ENCODE peak calls at places on chromosomes 2 and 18, in six cellular contexts. W, K, N, V, I and P are unnamed samples.
A peak's percentile ranks its signal among the peaks of the same experiment; 100 is the strongest.

GRCh38 chr2:181203412-181203811 is 223.0 kb downstream of the UBE2E3 start:
- DNase-seq in I (no peak), N (peak; percentile 97), W (no peak), K (no peak), V (no peak), P (no peak)

GRCh38 chr2:116061023-116061422 is 1618.6 kb downstream of the DPP10 start:
- DNase-seq in I (peak; percentile 27), K (no peak), W (no peak), V (no peak), N (no peak), P (no peak)

GRCh38 chr2:219142329-219142728 is 18.3 kb downstream of the NHEJ1 start:
- DNase-seq in I (no peak), K (no peak), V (no peak), N (peak; percentile 92), W (no peak), P (no peak)

GRCh38 chr2:15852811-15853210 is 87.5 kb upstream of the MYCN start:
- DNase-seq in V (no peak), K (no peak), I (no peak), N (no peak), W (no peak), P (no peak)

GRCh38 chr2:72821118-72821517 is 4.7 kb downstream of the EXOC6B start:
- DNase-seq in W (no peak), V (no peak), I (no peak), K (no peak), N (no peak), P (no peak)

GRCh38 chr2:241035818-241036396 is 37.5 kb downstream of the SNED1 start:
- DNase-seq in W (no peak), I (no peak), K (no peak), N (no peak), V (no peak), P (no peak)

GRCh38 chr2:34102359-34102758 is 503.3 kb upstream of the FAM98A start:
- DNase-seq in N (peak; percentile 10), K (no peak), I (no peak), W (no peak), V (no peak), P (no peak)

GRCh38 chr2:216505133-216506106 is 6.8 kb downstream of the RPL37A start:
- DNase-seq in I (no peak), K (no peak), N (no peak), W (no peak), V (no peak), P (no peak)

GRCh38 chr18:4119127-4119648 is 335.9 kb downstream of the DLGAP1 start:
- DNase-seq in N (no peak), I (no peak), K (no peak), V (no peak), W (peak; percentile 74), P (no peak)

GRCh38 chr2:130755234-130756040 is at the start of gene AMER3:
- DNase-seq in I (peak; percentile 23), V (no peak), W (peak; percentile 91), K (no peak), N (no peak), P (peak; percentile 79)

GRCh38 chr2:70921031-70921430 is 14.7 kb upstream of the ATP6V1B1 start:
- DNase-seq in V (no peak), N (no peak), K (no peak), I (no peak), W (peak; percentile 35), P (no peak)

GRCh38 chr2:204705243-204705971 is 160.1 kb downstream of the PARD3B start:
- DNase-seq in I (no peak), N (peak; percentile 68), V (no peak), W (no peak), K (no peak), P (no peak)

GRCh38 chr2:165328272-165328671 is 89.1 kb downstream of the SCN2A start:
- DNase-seq in N (no peak), W (no peak), I (peak; percentile 70), V (no peak), K (no peak), P (no peak)

GRCh38 chr18:5628512-5629255 is 84.9 kb upstream of the EPB41L3 start:
- DNase-seq in W (peak; percentile 79), K (peak; percentile 86), V (no peak), I (peak; percentile 29), N (peak; percentile 8), P (no peak)

GRCh38 chr2:86017901-86018896 is 87.5 kb downstream of the POLR1A start:
- DNase-seq in W (no peak), I (no peak), N (peak; percentile 57), V (peak; percentile 39), K (peak; percentile 24), P (no peak)

GRCh38 chr18:77181950-77182707 is 49.5 kb upstream of the MBP start:
- DNase-seq in N (no peak), W (no peak), I (no peak), V (no peak), K (no peak), P (no peak)

GRCh38 chr2:236196366-236196765 is 28.2 kb upstream of the GBX2 start:
- DNase-seq in I (no peak), V (no peak), W (no peak), K (no peak), N (no peak), P (no peak)

GRCh38 chr2:17892726-17893534 is 14.5 kb downstream of the KCNS3 start:
- DNase-seq in N (peak; percentile 24), K (peak; percentile 39), I (no peak), V (no peak), W (peak; percentile 73), P (peak; percentile 55)

GRCh38 chr18:48446582-48447225 is 37.5 kb upstream of the ZBTB7C start:
- DNase-seq in I (peak; percentile 74), N (peak; percentile 52), W (peak; percentile 97), K (peak; percentile 84), V (peak; percentile 80), P (peak; percentile 96)

GRCh38 chr2:69692424-69692823 is 48.9 kb upstream of the AAK1 start:
- DNase-seq in W (no peak), K (no peak), N (peak; percentile 89), V (no peak), I (no peak), P (no peak)

GRCh38 chr2:239222346-239223028 is 178.3 kb downstream of the HDAC4 start:
- DNase-seq in I (peak; percentile 62), N (no peak), V (no peak), W (no peak), K (no peak), P (no peak)

GRCh38 chr18:21900594-21901352 is 160.2 kb downstream of the MIB1 start:
- DNase-seq in W (no peak), K (peak; percentile 50), N (no peak), I (no peak), V (no peak), P (no peak)

GRCh38 chr18:79542876-79543750 is 136.5 kb upstream of the CTDP1 start:
- DNase-seq in I (no peak), W (peak; percentile 28), N (no peak), K (no peak), V (no peak), P (no peak)

GRCh38 chr2:227597993-227598392 is 700 bp upstream of the SCYGR2 start:
- DNase-seq in V (no peak), I (no peak), W (peak; percentile 75), K (no peak), N (peak; percentile 42), P (peak; percentile 79)

GRCh38 chr18:7577706-7578105 is 10.6 kb downstream of the PTPRM start:
- DNase-seq in N (peak; percentile 30), V (no peak), I (no peak), K (no peak), W (peak; percentile 96), P (no peak)

GRCh38 chr2:235098736-235099494 is 147.1 kb downstream of the SH3BP4 start:
- DNase-seq in K (no peak), W (no peak), I (no peak), V (no peak), N (peak; percentile 70), P (no peak)

GRCh38 chr2:67379048-67379447 is 18.1 kb upstream of the ETAA1 start:
- DNase-seq in W (no peak), V (no peak), N (no peak), K (no peak), I (no peak), P (no peak)

GRCh38 chr2:224103603-224104002 is 64.5 kb upstream of the SERPINE2 start:
- DNase-seq in I (no peak), W (no peak), V (no peak), K (no peak), N (no peak), P (peak; percentile 72)
- H3K4me1 ChIP-seq in I (no peaks in the 10 kb centered on the region), W (no peaks in the 10 kb centered on the region), V (no peaks in the 10 kb centered on the region), K (no peaks in the 10 kb centered on the region), N (peaks cover 12% of the 10 kb centered on the region), P (no peaks in the 10 kb centered on the region)

GRCh38 chr2:120738786-120739771 is 3.4 kb downstream of the GLI2 start:
- DNase-seq in K (no peak), V (no peak), I (no peak), W (peak; percentile 74), N (peak; percentile 17), P (peak; percentile 89)
- H3K4me1 ChIP-seq in K (peaks cover 26% of the 10 kb centered on the region), V (peaks cover 12% of the 10 kb centered on the region), I (no peaks in the 10 kb centered on the region), W (peaks cover 10% of the 10 kb centered on the region), N (peaks cover 27% of the 10 kb centered on the region), P (peaks cover 16% of the 10 kb centered on the region)

DNA sequence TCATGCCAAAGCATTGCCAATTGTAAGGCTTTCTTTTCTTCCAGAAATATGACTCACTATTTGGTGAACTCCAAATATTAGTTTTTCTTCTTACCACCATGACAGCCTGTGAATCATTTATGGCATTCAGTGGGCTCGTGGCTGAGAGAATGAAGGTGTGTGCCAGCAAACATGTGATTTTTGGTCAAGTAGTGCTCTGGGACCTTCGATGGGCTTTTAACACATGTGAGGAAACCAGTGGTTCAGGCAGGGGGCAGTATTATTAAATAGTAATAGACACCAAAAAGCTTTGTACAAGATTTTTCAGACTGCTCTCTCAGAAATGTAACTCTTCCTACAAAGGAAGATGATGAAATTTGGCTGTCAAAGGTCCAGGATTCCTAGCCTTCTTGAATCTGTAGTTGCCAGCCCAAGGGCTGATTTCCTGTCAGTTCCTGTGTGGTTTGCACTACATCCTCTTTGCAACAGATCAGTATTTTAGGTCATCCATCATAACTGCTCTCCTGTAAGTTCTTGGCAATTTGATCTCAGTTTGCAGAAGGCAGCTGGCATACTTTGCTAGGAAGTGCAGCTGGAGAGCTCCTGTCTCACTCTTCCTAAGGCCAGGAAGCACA is 64.3 kb downstream of the BABAM2 start:
- DNase-seq in I (peak; percentile 52), K (peak; percentile 27), W (no peak), V (peak; percentile 31), N (peak; percentile 94), P (peak; percentile 94)
- H3K4me1 ChIP-seq in I (peaks cover 9% of the 10 kb centered on the region), K (peaks cover 32% of the 10 kb centered on the region), W (no peaks in the 10 kb centered on the region), V (peaks cover 2% of the 10 kb centered on the region), N (peaks cover 68% of the 10 kb centered on the region), P (peaks cover 53% of the 10 kb centered on the region)

GRCh38 chr2:178306351-178307073 is 112.2 kb downstream of the OSBPL6 start:
- DNase-seq in I (peak; percentile 58), W (peak; percentile 88), K (peak; percentile 59), N (peak; percentile 67), V (peak; percentile 26), P (no peak)

GRCh38 chr2:178298785-178299212 is 104.5 kb downstream of the OSBPL6 start:
- DNase-seq in I (no peak), V (no peak), N (peak; percentile 86), W (no peak), K (no peak), P (no peak)

GRCh38 chr2:178301595-178302324 is 107.4 kb downstream of the OSBPL6 start:
- DNase-seq in V (no peak), W (no peak), I (no peak), N (no peak), K (no peak), P (no peak)

GRCh38 chr2:178309541-178309940 is 115.2 kb downstream of the OSBPL6 start:
- DNase-seq in K (no peak), W (no peak), N (peak; percentile 51), I (no peak), V (no peak), P (no peak)

GRCh38 chr2:178304262-178304661 is 110.0 kb downstream of the OSBPL6 start:
- DNase-seq in N (no peak), W (no peak), I (no peak), K (no peak), V (no peak), P (no peak)
- H3K4me1 ChIP-seq in N (peaks cover 6% of the 10 kb centered on the region), W (no peaks in the 10 kb centered on the region), I (no peaks in the 10 kb centered on the region), K (no peaks in the 10 kb centered on the region), V (no peaks in the 10 kb centered on the region), P (no peaks in the 10 kb centered on the region)